ENCODE peak calls at places on chromosomes 5 and 9, in six cellular contexts. One of them, this sample, is unnamed.

GRCh38 chr9:136327313-136327971 is at the start of gene GPSM1:
- DNase-seq in transverse colon: peak; percentile 30
- DNase-seq in prostate gland: no peak
- DNase-seq in HCT116: no peak
- DNase-seq in GM12878: no peak
- DNase-seq in spleen: no peak
- DNase-seq in this sample: no peak

GRCh38 chr5:37063739-37064138 is 185.4 kb downstream of the CPLANE1 start:
- DNase-seq in spleen: no peak
- DNase-seq in prostate gland: no peak
- DNase-seq in GM12878: no peak
- DNase-seq in HCT116: no peak
- DNase-seq in transverse colon: no peak
- DNase-seq in this sample: no peak

GRCh38 chr9:98615633-98616032 is 93.1 kb downstream of the GABBR2 start:
- DNase-seq in HCT116: no peak
- DNase-seq in prostate gland: no peak
- DNase-seq in transverse colon: no peak
- DNase-seq in spleen: no peak
- DNase-seq in GM12878: no peak
- DNase-seq in this sample: no peak

GRCh38 chr5:117084052-117084451 is 509.4 kb upstream of the SEMA6A start:
- DNase-seq in HCT116: no peak
- DNase-seq in spleen: no peak
- DNase-seq in GM12878: no peak
- DNase-seq in transverse colon: no peak
- DNase-seq in prostate gland: no peak
- DNase-seq in this sample: no peak

GRCh38 chr9:34035656-34036055 is 13.0 kb downstream of the UBAP2 start:
- DNase-seq in GM12878: no peak
- DNase-seq in prostate gland: no peak
- DNase-seq in transverse colon: no peak
- DNase-seq in spleen: no peak
- DNase-seq in HCT116: no peak
- DNase-seq in this sample: no peak

GRCh38 chr9:95763983-95764382 is 111.5 kb upstream of the ERCC6L2 start:
- DNase-seq in HCT116: no peak
- DNase-seq in transverse colon: no peak
- DNase-seq in spleen: no peak
- DNase-seq in prostate gland: no peak
- DNase-seq in GM12878: no peak
- DNase-seq in this sample: no peak

GRCh38 chr5:116754556-116754955 is 179.9 kb upstream of the SEMA6A start:
- DNase-seq in spleen: no peak
- DNase-seq in GM12878: no peak
- DNase-seq in prostate gland: no peak
- DNase-seq in transverse colon: no peak
- DNase-seq in HCT116: no peak
- DNase-seq in this sample: no peak

GRCh38 chr5:62886603-62887315 is 308.1 kb downstream of the LRRC70 start:
- DNase-seq in spleen: no peak
- DNase-seq in prostate gland: no peak
- DNase-seq in transverse colon: no peak
- DNase-seq in HCT116: no peak
- DNase-seq in GM12878: no peak
- DNase-seq in this sample: no peak

GRCh38 chr9:113803811-113804589 is 72.1 kb upstream of the ZNF618 start:
- DNase-seq in GM12878: no peak
- DNase-seq in prostate gland: no peak
- DNase-seq in spleen: no peak
- DNase-seq in HCT116: no peak
- DNase-seq in transverse colon: no peak
- DNase-seq in this sample: peak; percentile 27

GRCh38 chr9:107465467-107466451 is 23.8 kb downstream of the KLF4 start:
- DNase-seq in GM12878: no peak
- DNase-seq in transverse colon: peak; percentile 75
- DNase-seq in spleen: peak; percentile 93
- DNase-seq in prostate gland: peak; percentile 57
- DNase-seq in HCT116: no peak
- DNase-seq in this sample: no peak

GRCh38 chr9:19102631-19103345 is at the start of gene HAUS6:
- DNase-seq in transverse colon: peak; percentile 98
- DNase-seq in spleen: peak; percentile 99
- DNase-seq in GM12878: peak; percentile 89
- DNase-seq in prostate gland: peak; percentile 94
- DNase-seq in HCT116: peak; percentile 91
- DNase-seq in this sample: peak; percentile 97

GRCh38 chr5:68456756-68457217 is 241.2 kb downstream of the PIK3R1 start:
- DNase-seq in spleen: no peak
- DNase-seq in GM12878: no peak
- DNase-seq in prostate gland: peak; percentile 55
- DNase-seq in HCT116: no peak
- DNase-seq in transverse colon: peak; percentile 25
- DNase-seq in this sample: no peak

GRCh38 chr9:120928015-120928719 is 1.6 kb upstream of the TRAF1 start:
- DNase-seq in transverse colon: peak; percentile 67
- DNase-seq in GM12878: no peak
- DNase-seq in spleen: peak; percentile 85
- DNase-seq in prostate gland: peak; percentile 36
- DNase-seq in HCT116: no peak
- DNase-seq in this sample: no peak

GRCh38 chr9:105673850-105674387 is 11.7 kb downstream of the TAL2 start:
- DNase-seq in prostate gland: no peak
- DNase-seq in transverse colon: no peak
- DNase-seq in spleen: no peak
- DNase-seq in HCT116: no peak
- DNase-seq in GM12878: no peak
- DNase-seq in this sample: peak; percentile 16
- H3K27ac ChIP-seq in prostate gland: no peak overlapping the region
- H3K27ac ChIP-seq in transverse colon: no peak overlapping the region
- H3K27ac ChIP-seq in spleen: no peak overlapping the region
- H3K27ac ChIP-seq in HCT116: no peak overlapping the region
- H3K27ac ChIP-seq in GM12878: no peak overlapping the region
- H3K27ac ChIP-seq in this sample: no peak overlapping the region

GRCh38 chr9:68507098-68507795 is 33.4 kb downstream of the TMEM252 start:
- DNase-seq in transverse colon: no peak
- DNase-seq in prostate gland: no peak
- DNase-seq in HCT116: peak; percentile 23
- DNase-seq in GM12878: no peak
- DNase-seq in spleen: no peak
- DNase-seq in this sample: no peak
- TF ChIP-seq POLR2AphosphoS5 in transverse colon: peak; percentile 48
- TF ChIP-seq POLR2AphosphoS5 in prostate gland: no peak
- TF ChIP-seq POLR2AphosphoS5 in HCT116: no peak
- TF ChIP-seq POLR2AphosphoS5 in GM12878: no peak
- TF ChIP-seq POLR2AphosphoS5 in spleen: no peak
- TF ChIP-seq POLR2AphosphoS5 in this sample: no peak

DNA sequence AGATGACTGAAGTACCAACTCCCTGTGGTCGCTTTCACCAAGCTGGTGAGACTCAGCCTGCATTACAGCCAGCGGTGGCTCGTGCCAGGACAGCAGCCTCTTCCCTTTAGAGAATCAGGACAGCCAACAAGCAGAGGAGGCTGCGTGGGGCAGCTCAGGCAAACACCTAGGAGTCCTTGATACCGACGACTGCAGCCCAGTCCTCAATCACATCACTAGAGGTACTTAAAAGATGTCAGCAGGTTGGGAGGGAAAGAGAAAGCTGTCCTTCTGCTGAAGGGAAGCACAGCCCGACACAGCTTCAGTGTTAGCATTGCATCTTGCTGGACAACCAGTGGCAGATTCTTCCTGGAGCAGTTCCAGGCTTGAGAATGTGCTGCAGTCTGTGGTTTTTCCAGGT is 230.4 kb downstream of the SYK start:
- DNase-seq in GM12878: no peak
- DNase-seq in transverse colon: no peak
- DNase-seq in spleen: no peak
- DNase-seq in HCT116: no peak
- DNase-seq in prostate gland: no peak
- DNase-seq in this sample: no peak
- H3K27ac ChIP-seq in GM12878: no peak overlapping the region
- H3K27ac ChIP-seq in transverse colon: no peak overlapping the region
- H3K27ac ChIP-seq in spleen: no peak overlapping the region
- H3K27ac ChIP-seq in HCT116: no peak overlapping the region
- H3K27ac ChIP-seq in prostate gland: no peak overlapping the region
- H3K27ac ChIP-seq in this sample: no peak overlapping the region

DNA sequence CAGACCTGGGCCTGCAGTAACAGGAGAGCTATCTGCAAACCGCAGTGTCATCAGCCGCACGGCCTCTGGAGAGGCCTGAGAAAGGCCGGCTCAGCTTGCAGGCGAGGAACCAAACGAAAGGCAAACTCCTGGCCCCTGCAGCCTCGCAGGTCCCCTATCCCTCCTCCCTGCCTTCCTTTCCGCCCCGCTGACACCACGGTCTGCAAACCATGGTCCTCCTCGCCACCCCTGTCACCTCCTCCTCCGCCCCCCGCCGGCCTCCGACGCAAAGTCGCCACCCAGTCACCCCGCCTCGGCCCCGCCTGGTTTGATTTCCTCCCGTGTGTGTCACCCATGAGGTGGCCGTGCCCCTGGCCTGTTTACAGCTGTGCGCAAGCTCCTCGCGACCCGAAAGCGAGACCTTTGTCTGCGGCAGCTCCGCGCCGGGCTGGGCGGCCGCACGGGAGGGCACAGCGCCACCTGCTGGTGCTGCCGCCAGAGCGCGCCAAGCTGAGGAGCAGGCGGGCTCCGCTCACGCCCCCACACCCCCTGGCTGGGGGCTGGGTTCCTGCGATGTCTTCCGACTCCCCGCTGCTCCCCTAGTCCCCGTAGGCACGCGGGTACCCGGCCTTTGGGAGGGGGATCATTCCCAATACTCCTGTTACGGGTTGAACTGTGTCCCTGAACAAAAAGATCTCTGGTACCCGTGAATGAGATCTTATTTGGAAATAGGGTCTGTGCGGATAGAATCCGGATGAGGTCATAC is 19.4 kb downstream of the GBGT1 start:
- DNase-seq in prostate gland: peak; percentile 47
- DNase-seq in transverse colon: peak; percentile 95
- DNase-seq in GM12878: peak; percentile 72
- DNase-seq in spleen: peak; percentile 96
- DNase-seq in HCT116: no peak
- DNase-seq in this sample: no peak
- TF ChIP-seq POLR2AphosphoS5 in prostate gland: peak; percentile 55
- TF ChIP-seq POLR2AphosphoS5 in transverse colon: peak; percentile 70
- TF ChIP-seq POLR2AphosphoS5 in GM12878: no peak
- TF ChIP-seq POLR2AphosphoS5 in spleen: peak; percentile 87
- TF ChIP-seq POLR2AphosphoS5 in HCT116: no peak
- TF ChIP-seq POLR2AphosphoS5 in this sample: peak; percentile 42

DNA sequence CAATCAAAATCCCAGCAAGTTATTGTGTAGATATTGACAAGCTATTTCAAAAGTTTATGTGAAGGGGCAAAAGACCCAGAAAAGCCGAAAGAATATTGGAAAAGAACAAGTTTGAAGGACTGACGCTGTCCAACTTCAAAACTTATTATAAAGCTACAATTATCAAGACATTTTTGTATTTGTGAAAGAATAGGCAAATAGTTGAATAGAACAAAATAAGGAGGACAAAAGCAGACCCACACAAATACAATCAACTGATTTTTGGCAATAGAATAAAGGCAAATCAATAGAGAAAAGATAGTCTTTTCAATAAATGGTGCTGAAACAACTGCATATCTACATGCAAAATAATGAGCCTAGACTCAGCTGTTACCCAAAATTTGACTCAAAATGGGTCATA is 807.7 kb upstream of the CDH6 start:
- DNase-seq in prostate gland: no peak
- DNase-seq in HCT116: no peak
- DNase-seq in spleen: no peak
- DNase-seq in transverse colon: no peak
- DNase-seq in GM12878: no peak
- DNase-seq in this sample: no peak
- H3K27ac ChIP-seq in prostate gland: no peak overlapping the region
- H3K27ac ChIP-seq in HCT116: no peak overlapping the region
- H3K27ac ChIP-seq in spleen: no peak overlapping the region
- H3K27ac ChIP-seq in transverse colon: no peak overlapping the region
- H3K27ac ChIP-seq in GM12878: no peak overlapping the region
- H3K27ac ChIP-seq in this sample: no peak overlapping the region

GRCh38 chr5:122836947-122837346 is 8.5 kb upstream of the SNX24 start:
- DNase-seq in transverse colon: no peak
- DNase-seq in GM12878: no peak
- DNase-seq in HCT116: no peak
- DNase-seq in prostate gland: no peak
- DNase-seq in spleen: no peak
- DNase-seq in this sample: no peak
- TF ChIP-seq POLR2AphosphoS5 in transverse colon: no peak
- TF ChIP-seq POLR2AphosphoS5 in GM12878: no peak
- TF ChIP-seq POLR2AphosphoS5 in HCT116: no peak
- TF ChIP-seq POLR2AphosphoS5 in prostate gland: no peak
- TF ChIP-seq POLR2AphosphoS5 in spleen: no peak
- TF ChIP-seq POLR2AphosphoS5 in this sample: no peak

GRCh38 chr9:134707731-134708671 is 66.4 kb downstream of the COL5A1 start:
- DNase-seq in transverse colon: no peak
- DNase-seq in HCT116: no peak
- DNase-seq in spleen: no peak
- DNase-seq in GM12878: no peak
- DNase-seq in prostate gland: no peak
- DNase-seq in this sample: no peak

GRCh38 chr9:134710271-134710540 is 68.6 kb downstream of the COL5A1 start:
- DNase-seq in spleen: no peak
- DNase-seq in HCT116: no peak
- DNase-seq in GM12878: no peak
- DNase-seq in prostate gland: no peak
- DNase-seq in transverse colon: no peak
- DNase-seq in this sample: no peak

GRCh38 chr9:134710912-134711311 is 69.3 kb downstream of the COL5A1 start:
- DNase-seq in prostate gland: no peak
- DNase-seq in transverse colon: no peak
- DNase-seq in HCT116: no peak
- DNase-seq in GM12878: no peak
- DNase-seq in spleen: no peak
- DNase-seq in this sample: no peak

GRCh38 chr9:134708672-134709038 is 67.1 kb downstream of the COL5A1 start:
- DNase-seq in transverse colon: no peak
- DNase-seq in prostate gland: no peak
- DNase-seq in GM12878: no peak
- DNase-seq in HCT116: no peak
- DNase-seq in spleen: no peak
- DNase-seq in this sample: no peak

DNA sequence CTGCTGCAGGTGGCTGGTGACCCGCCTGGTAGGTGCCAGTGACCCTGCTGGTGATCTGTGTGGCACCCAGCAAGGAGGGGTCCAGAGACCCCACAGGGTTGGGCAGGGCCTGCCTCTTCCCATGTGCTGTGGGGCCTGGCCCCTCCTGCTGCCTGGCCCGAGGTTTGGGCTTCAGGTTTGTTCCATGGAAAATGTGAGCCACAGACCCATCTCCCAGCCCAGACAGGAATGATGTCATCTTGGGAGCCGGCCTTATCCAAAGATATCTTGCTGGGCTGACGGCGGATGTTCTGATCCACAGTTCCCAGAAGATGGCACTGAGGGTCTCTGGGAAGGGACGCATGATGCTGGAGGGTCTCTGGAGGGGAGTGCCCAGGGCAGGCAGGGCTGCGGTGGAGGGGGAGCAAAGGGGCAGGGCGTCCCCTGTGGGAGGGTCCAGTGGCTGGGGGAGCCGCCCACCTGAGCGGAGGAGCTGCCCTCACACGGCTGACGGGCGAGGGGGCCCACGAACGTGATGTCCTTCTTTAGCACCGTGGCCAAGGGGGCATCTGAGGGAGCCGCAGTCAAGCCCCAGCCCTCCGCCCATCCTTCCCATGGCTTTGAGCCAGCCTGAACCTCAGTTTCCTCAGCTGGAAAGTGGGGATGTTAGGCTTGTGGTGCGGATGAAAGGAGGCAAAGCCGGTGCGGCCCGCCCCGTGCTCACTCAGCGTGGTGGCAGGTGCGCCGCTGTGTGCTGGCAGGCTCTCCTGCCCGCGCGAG is 68.1 kb downstream of the COL5A1 start:
- DNase-seq in spleen: no peak
- DNase-seq in prostate gland: no peak
- DNase-seq in transverse colon: no peak
- DNase-seq in GM12878: no peak
- DNase-seq in HCT116: no peak
- DNase-seq in this sample: no peak
- H3K27ac ChIP-seq in spleen: no peak overlapping the region
- H3K27ac ChIP-seq in prostate gland: peak overlapping the region; percentile 22
- H3K27ac ChIP-seq in transverse colon: peak overlapping the region; percentile 87
- H3K27ac ChIP-seq in GM12878: no peak overlapping the region
- H3K27ac ChIP-seq in HCT116: no peak overlapping the region
- H3K27ac ChIP-seq in this sample: peak overlapping the region; percentile 94

This sample was measured in vagina.